ENCODE peak calls at places on chromosome 18, in eight cellular contexts. One of them, this sample, is unnamed. For H3K4me1, the result is how much of the 10 kb centered on the place peaks cover.

GRCh38 chr18:4586729-4587128 is 131.6 kb upstream of the DLGAP1 start:
- DNase-seq in stomach: no peak
- DNase-seq in tibial nerve: no peak
- DNase-seq in H1: no peak
- DNase-seq in HepG2: no peak
- DNase-seq in sigmoid colon: no peak
- DNase-seq in A549: no peak
- DNase-seq in suprapubic skin: no peak
- DNase-seq in this sample: no peak

GRCh38 chr18:26741041-26741440 is 124.5 kb downstream of the AQP4 start:
- DNase-seq in stomach: no peak
- DNase-seq in H1: no peak
- DNase-seq in HepG2: no peak
- DNase-seq in sigmoid colon: no peak
- DNase-seq in A549: no peak
- DNase-seq in suprapubic skin: no peak
- DNase-seq in tibial nerve: no peak
- DNase-seq in this sample: no peak

GRCh38 chr18:25225152-25225551 is 126.8 kb downstream of the ZNF521 start:
- DNase-seq in A549: no peak
- DNase-seq in tibial nerve: no peak
- DNase-seq in sigmoid colon: no peak
- DNase-seq in stomach: no peak
- DNase-seq in suprapubic skin: no peak
- DNase-seq in HepG2: no peak
- DNase-seq in H1: no peak
- DNase-seq in this sample: no peak

GRCh38 chr18:3180325-3180724 is 39.4 kb downstream of the MYOM1 start:
- DNase-seq in sigmoid colon: no peak
- DNase-seq in A549: no peak
- DNase-seq in suprapubic skin: no peak
- DNase-seq in stomach: no peak
- DNase-seq in HepG2: no peak
- DNase-seq in tibial nerve: no peak
- DNase-seq in H1: no peak
- DNase-seq in this sample: no peak

GRCh38 chr18:48771641-48772380 is 179.0 kb downstream of the SMAD7 start:
- DNase-seq in HepG2: no peak
- DNase-seq in A549: no peak
- DNase-seq in stomach: peak
- DNase-seq in suprapubic skin: no peak
- DNase-seq in H1: no peak
- DNase-seq in tibial nerve: no peak
- DNase-seq in sigmoid colon: no peak
- DNase-seq in this sample: no peak

GRCh38 chr18:58848685-58849084 is 16.0 kb upstream of the ZNF532 start:
- DNase-seq in H1: no peak
- DNase-seq in sigmoid colon: no peak
- DNase-seq in A549: no peak
- DNase-seq in suprapubic skin: no peak
- DNase-seq in stomach: no peak
- DNase-seq in tibial nerve: no peak
- DNase-seq in HepG2: no peak
- DNase-seq in this sample: no peak

GRCh38 chr18:24791736-24792135 is 331.3 kb downstream of the HRH4 start:
- DNase-seq in sigmoid colon: no peak
- DNase-seq in A549: no peak
- DNase-seq in H1: no peak
- DNase-seq in HepG2: no peak
- DNase-seq in tibial nerve: no peak
- DNase-seq in stomach: no peak
- DNase-seq in suprapubic skin: no peak
- DNase-seq in this sample: no peak

GRCh38 chr18:80046431-80046830 is 12.2 kb downstream of the RBFA start:
- DNase-seq in tibial nerve: no peak
- DNase-seq in sigmoid colon: no peak
- DNase-seq in HepG2: no peak
- DNase-seq in A549: no peak
- DNase-seq in suprapubic skin: no peak
- DNase-seq in stomach: no peak
- DNase-seq in H1: no peak
- DNase-seq in this sample: no peak

GRCh38 chr18:3246636-3247242 is 862 bp upstream of the MYL12A start:
- DNase-seq in stomach: no peak
- DNase-seq in A549: no peak
- DNase-seq in H1: no peak
- DNase-seq in suprapubic skin: no peak
- DNase-seq in HepG2: no peak
- DNase-seq in tibial nerve: peak
- DNase-seq in sigmoid colon: peak
- DNase-seq in this sample: peak

GRCh38 chr18:79611040-79611681 is 68.4 kb upstream of the CTDP1 start:
- DNase-seq in suprapubic skin: peak
- DNase-seq in A549: no peak
- DNase-seq in stomach: no peak
- DNase-seq in tibial nerve: peak
- DNase-seq in sigmoid colon: peak
- DNase-seq in HepG2: no peak
- DNase-seq in H1: peak
- DNase-seq in this sample: peak

GRCh38 chr18:63284173-63284765 is 35.3 kb downstream of the BCL2 start:
- DNase-seq in suprapubic skin: no peak
- DNase-seq in sigmoid colon: peak
- DNase-seq in A549: no peak
- DNase-seq in stomach: no peak
- DNase-seq in tibial nerve: no peak
- DNase-seq in HepG2: no peak
- DNase-seq in H1: peak
- DNase-seq in this sample: no peak

GRCh38 chr18:26574958-26575864 is 26.9 kb upstream of the KCTD1 start:
- DNase-seq in A549: peak
- DNase-seq in stomach: peak
- DNase-seq in H1: peak
- DNase-seq in sigmoid colon: peak
- DNase-seq in tibial nerve: no peak
- DNase-seq in suprapubic skin: no peak
- DNase-seq in HepG2: peak
- DNase-seq in this sample: peak

GRCh38 chr18:13530879-13531387 is 195.4 kb downstream of the FAM210A start:
- DNase-seq in sigmoid colon: peak
- DNase-seq in H1: no peak
- DNase-seq in A549: no peak
- DNase-seq in HepG2: no peak
- DNase-seq in stomach: peak
- DNase-seq in suprapubic skin: no peak
- DNase-seq in tibial nerve: peak
- DNase-seq in this sample: peak

GRCh38 chr18:58202406-58202730 is 158.3 kb downstream of the NEDD4L start:
- DNase-seq in A549: no peak
- DNase-seq in suprapubic skin: no peak
- DNase-seq in H1: no peak
- DNase-seq in HepG2: no peak
- DNase-seq in sigmoid colon: no peak
- DNase-seq in tibial nerve: no peak
- DNase-seq in stomach: no peak
- DNase-seq in this sample: no peak

GRCh38 chr18:54766631-54767030 is 61.6 kb upstream of the RAB27B start:
- DNase-seq in HepG2: no peak
- DNase-seq in tibial nerve: no peak
- DNase-seq in sigmoid colon: no peak
- DNase-seq in H1: no peak
- DNase-seq in A549: no peak
- DNase-seq in suprapubic skin: no peak
- DNase-seq in stomach: no peak
- DNase-seq in this sample: no peak

GRCh38 chr18:79567481-79568147 is 112.0 kb upstream of the CTDP1 start:
- DNase-seq in A549: no peak
- DNase-seq in H1: no peak
- DNase-seq in stomach: no peak
- DNase-seq in sigmoid colon: peak
- DNase-seq in HepG2: no peak
- DNase-seq in tibial nerve: no peak
- DNase-seq in suprapubic skin: peak
- DNase-seq in this sample: no peak

GRCh38 chr18:74582642-74583041 is 15.0 kb upstream of the ZNF407 start:
- DNase-seq in HepG2: no peak
- DNase-seq in stomach: no peak
- DNase-seq in H1: no peak
- DNase-seq in suprapubic skin: no peak
- DNase-seq in tibial nerve: no peak
- DNase-seq in A549: no peak
- DNase-seq in sigmoid colon: no peak
- DNase-seq in this sample: no peak

GRCh38 chr18:22268641-22269128 is 99.3 kb downstream of the GATA6 start:
- DNase-seq in sigmoid colon: no peak
- DNase-seq in stomach: no peak
- DNase-seq in H1: no peak
- DNase-seq in suprapubic skin: no peak
- DNase-seq in HepG2: no peak
- DNase-seq in tibial nerve: no peak
- DNase-seq in A549: no peak
- DNase-seq in this sample: no peak

GRCh38 chr18:12012697-12013096 is 31.4 kb downstream of the IMPA2 start:
- DNase-seq in HepG2: no peak
- DNase-seq in sigmoid colon: no peak
- DNase-seq in A549: no peak
- DNase-seq in stomach: no peak
- DNase-seq in H1: no peak
- DNase-seq in tibial nerve: no peak
- DNase-seq in suprapubic skin: no peak
- DNase-seq in this sample: no peak

GRCh38 chr18:12013186-12013916 is 32.0 kb downstream of the IMPA2 start:
- DNase-seq in A549: no peak
- DNase-seq in sigmoid colon: no peak
- DNase-seq in suprapubic skin: no peak
- DNase-seq in H1: no peak
- DNase-seq in HepG2: no peak
- DNase-seq in stomach: no peak
- DNase-seq in tibial nerve: no peak
- DNase-seq in this sample: peak

GRCh38 chr18:12010187-12010802 is 29.0 kb downstream of the IMPA2 start:
- DNase-seq in stomach: peak
- DNase-seq in suprapubic skin: no peak
- DNase-seq in H1: no peak
- DNase-seq in sigmoid colon: no peak
- DNase-seq in tibial nerve: no peak
- DNase-seq in A549: no peak
- DNase-seq in HepG2: no peak
- DNase-seq in this sample: no peak

GRCh38 chr18:12011199-12011961 is 30.1 kb downstream of the IMPA2 start:
- DNase-seq in stomach: no peak
- DNase-seq in sigmoid colon: no peak
- DNase-seq in H1: no peak
- DNase-seq in A549: no peak
- DNase-seq in HepG2: no peak
- DNase-seq in suprapubic skin: no peak
- DNase-seq in tibial nerve: no peak
- DNase-seq in this sample: no peak

GRCh38 chr18:12011962-12012549 is 30.7 kb downstream of the IMPA2 start:
- DNase-seq in tibial nerve: no peak
- DNase-seq in suprapubic skin: no peak
- DNase-seq in stomach: peak
- DNase-seq in H1: no peak
- DNase-seq in sigmoid colon: no peak
- DNase-seq in A549: no peak
- DNase-seq in HepG2: no peak
- DNase-seq in this sample: no peak
- TF ChIP-seq EP300 in tibial nerve: peak
- TF ChIP-seq EP300 in suprapubic skin: no peak
- TF ChIP-seq EP300 in stomach: no peak
- TF ChIP-seq EP300 in H1: no peak
- TF ChIP-seq EP300 in sigmoid colon: no peak
- TF ChIP-seq EP300 in A549: no peak
- TF ChIP-seq EP300 in HepG2: no peak
- TF ChIP-seq EP300 in this sample: no peak

GRCh38 chr18:44695503-44695902 is 14.8 kb downstream of the SETBP1 start:
- DNase-seq in A549: no peak
- DNase-seq in suprapubic skin: no peak
- DNase-seq in stomach: no peak
- DNase-seq in sigmoid colon: peak
- DNase-seq in H1: no peak
- DNase-seq in tibial nerve: no peak
- DNase-seq in HepG2: no peak
- DNase-seq in this sample: no peak
- H3K4me1 ChIP-seq in A549: under half
- H3K4me1 ChIP-seq in suprapubic skin: under half
- H3K4me1 ChIP-seq in stomach: under half
- H3K4me1 ChIP-seq in sigmoid colon: half or more
- H3K4me1 ChIP-seq in H1: under half
- H3K4me1 ChIP-seq in tibial nerve: under half
- H3K4me1 ChIP-seq in HepG2: under half
- H3K4me1 ChIP-seq in this sample: under half

DNA sequence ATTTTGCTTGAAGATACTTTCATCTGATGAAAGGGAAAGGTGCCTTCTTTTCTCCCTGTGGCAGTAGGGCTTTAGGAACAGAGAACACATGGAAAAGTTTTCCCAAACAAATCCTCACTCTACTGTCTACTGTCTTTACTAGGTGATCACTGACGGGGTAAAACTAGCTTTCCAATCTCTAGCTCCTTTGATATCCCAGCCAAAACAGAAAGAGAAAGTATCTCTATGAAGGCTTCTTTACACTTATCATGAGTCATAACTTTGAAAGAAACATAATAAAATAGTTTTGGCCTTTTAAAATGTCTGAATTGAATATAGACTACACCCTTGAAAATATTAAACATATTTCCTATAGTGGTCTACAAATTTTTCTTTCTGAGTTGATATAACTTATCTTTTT is 214.5 kb downstream of the DSEL start:
- DNase-seq in sigmoid colon: no peak
- DNase-seq in HepG2: no peak
- DNase-seq in stomach: no peak
- DNase-seq in tibial nerve: no peak
- DNase-seq in suprapubic skin: no peak
- DNase-seq in A549: no peak
- DNase-seq in H1: no peak
- DNase-seq in this sample: no peak
- TF ChIP-seq EP300 in sigmoid colon: no peak
- TF ChIP-seq EP300 in HepG2: no peak
- TF ChIP-seq EP300 in stomach: no peak
- TF ChIP-seq EP300 in tibial nerve: no peak
- TF ChIP-seq EP300 in suprapubic skin: no peak
- TF ChIP-seq EP300 in A549: no peak
- TF ChIP-seq EP300 in H1: no peak
- TF ChIP-seq EP300 in this sample: no peak

DNA sequence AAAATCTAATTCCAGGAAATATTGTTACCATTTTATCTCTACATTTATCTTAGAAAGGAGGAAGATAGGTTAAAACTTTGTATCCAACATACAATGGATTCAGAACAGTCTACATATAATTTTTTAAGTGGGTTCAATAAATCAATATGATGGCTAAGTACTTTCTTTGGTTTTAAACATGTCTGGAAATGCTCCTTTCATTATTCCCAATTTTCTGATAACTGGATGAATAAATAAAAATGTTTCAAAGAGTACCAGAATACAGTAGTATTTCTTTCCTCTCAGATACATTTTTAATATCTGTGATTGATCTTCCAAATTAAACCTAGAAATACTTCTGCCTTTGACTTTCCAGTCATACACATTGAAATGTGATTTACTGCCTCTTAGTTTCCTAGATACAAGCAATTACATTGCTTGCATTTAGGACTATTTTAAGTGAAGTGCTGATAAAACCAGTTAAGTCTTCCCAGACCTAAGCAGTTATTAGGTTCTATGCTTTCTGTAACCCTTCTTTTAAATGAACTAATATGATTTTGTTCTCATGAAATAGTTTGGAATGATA is 283.5 kb downstream of the CCDC178 start:
- DNase-seq in tibial nerve: no peak
- DNase-seq in suprapubic skin: no peak
- DNase-seq in A549: no peak
- DNase-seq in stomach: no peak
- DNase-seq in sigmoid colon: no peak
- DNase-seq in HepG2: no peak
- DNase-seq in H1: no peak
- DNase-seq in this sample: no peak
- H3K4me1 ChIP-seq in tibial nerve: under half
- H3K4me1 ChIP-seq in suprapubic skin: under half
- H3K4me1 ChIP-seq in A549: under half
- H3K4me1 ChIP-seq in stomach: under half
- H3K4me1 ChIP-seq in sigmoid colon: under half
- H3K4me1 ChIP-seq in HepG2: under half
- H3K4me1 ChIP-seq in H1: under half
- H3K4me1 ChIP-seq in this sample: under half